ENCODE peak calls at places on chromosomes 6 and 20, in seven cellular contexts. One of them, this sample, is unnamed.

GRCh38 chr6:54710430-54710829 is 136.1 kb upstream of the FAM83B start:
- DNase-seq in AG08396: no peak
- DNase-seq in NAMALWA: no peak
- DNase-seq in Right ventricle myocardium superior: no peak
- DNase-seq in type B pancreatic cell: no peak
- DNase-seq in GM03348: no peak
- DNase-seq in dorsolateral prefrontal cortex: no peak
- DNase-seq in this sample: no peak

GRCh38 chr6:170233304-170234205 is 57.3 kb downstream of the DLL1 start:
- DNase-seq in AG08396: no peak
- DNase-seq in NAMALWA: no peak
- DNase-seq in Right ventricle myocardium superior: no peak
- DNase-seq in type B pancreatic cell: no peak
- DNase-seq in GM03348: no peak
- DNase-seq in dorsolateral prefrontal cortex: no peak
- DNase-seq in this sample: no peak

GRCh38 chr6:127518710-127519468 is at the start of gene MTCL3:
- DNase-seq in AG08396: peak; percentile 27
- DNase-seq in NAMALWA: no peak
- DNase-seq in Right ventricle myocardium superior: peak; percentile 55
- DNase-seq in type B pancreatic cell: peak; percentile 71
- DNase-seq in GM03348: peak; percentile 27
- DNase-seq in dorsolateral prefrontal cortex: peak; percentile 87
- DNase-seq in this sample: no peak

GRCh38 chr20:57795347-57795697 is 85.5 kb upstream of the PMEPA1 start:
- DNase-seq in AG08396: no peak
- DNase-seq in NAMALWA: no peak
- DNase-seq in Right ventricle myocardium superior: peak; percentile 63
- DNase-seq in type B pancreatic cell: no peak
- DNase-seq in GM03348: no peak
- DNase-seq in dorsolateral prefrontal cortex: no peak
- DNase-seq in this sample: no peak

GRCh38 chr6:11467364-11467763 is 70.2 kb upstream of the TMEM170B start:
- DNase-seq in AG08396: no peak
- DNase-seq in NAMALWA: peak; percentile 46
- DNase-seq in Right ventricle myocardium superior: no peak
- DNase-seq in type B pancreatic cell: no peak
- DNase-seq in GM03348: no peak
- DNase-seq in dorsolateral prefrontal cortex: no peak
- DNase-seq in this sample: no peak

GRCh38 chr6:139983555-139984276 is 609.3 kb upstream of the CITED2 start:
- DNase-seq in AG08396: no peak
- DNase-seq in NAMALWA: no peak
- DNase-seq in Right ventricle myocardium superior: no peak
- DNase-seq in type B pancreatic cell: no peak
- DNase-seq in GM03348: no peak
- DNase-seq in dorsolateral prefrontal cortex: no peak
- DNase-seq in this sample: no peak

GRCh38 chr6:105573138-105573537 is 170.3 kb upstream of the PREP start:
- DNase-seq in AG08396: peak; percentile 10
- DNase-seq in NAMALWA: no peak
- DNase-seq in Right ventricle myocardium superior: no peak
- DNase-seq in type B pancreatic cell: no peak
- DNase-seq in GM03348: peak; percentile 23
- DNase-seq in dorsolateral prefrontal cortex: no peak
- DNase-seq in this sample: no peak

GRCh38 chr6:23228439-23229024 is 659.2 kb downstream of the HDGFL1 start:
- DNase-seq in AG08396: no peak
- DNase-seq in NAMALWA: no peak
- DNase-seq in Right ventricle myocardium superior: no peak
- DNase-seq in type B pancreatic cell: no peak
- DNase-seq in GM03348: no peak
- DNase-seq in dorsolateral prefrontal cortex: no peak
- DNase-seq in this sample: no peak

GRCh38 chr6:112015725-112016124 is 38.2 kb upstream of the CCN6 start:
- DNase-seq in AG08396: no peak
- DNase-seq in NAMALWA: no peak
- DNase-seq in Right ventricle myocardium superior: no peak
- DNase-seq in type B pancreatic cell: no peak
- DNase-seq in GM03348: no peak
- DNase-seq in dorsolateral prefrontal cortex: no peak
- DNase-seq in this sample: no peak

GRCh38 chr6:74731204-74731603 is 474.6 kb downstream of the COL12A1 start:
- DNase-seq in AG08396: no peak
- DNase-seq in NAMALWA: no peak
- DNase-seq in Right ventricle myocardium superior: no peak
- DNase-seq in type B pancreatic cell: no peak
- DNase-seq in GM03348: no peak
- DNase-seq in dorsolateral prefrontal cortex: no peak
- DNase-seq in this sample: no peak